ENCODE peak calls at places on chromosomes 12 and 14, in six cellular contexts. One of them, this sample, is unnamed. For H3K4me1, the result is how much of the 10 kb centered on the place peaks cover.

GRCh38 chr12:30979371-30980259 is 53.1 kb downstream of the TSPAN11 start:
- DNase-seq in Caco-2: no peak
- DNase-seq in CD4-positive, CD25-positive, alpha-beta regulatory T cell: no peak
- DNase-seq in HCT116: no peak
- DNase-seq in pancreas: no peak
- DNase-seq in OCI-LY7: no peak
- DNase-seq in this sample: no peak

GRCh38 chr14:24774167-24774915 is 140.4 kb upstream of the GZMB start:
- DNase-seq in Caco-2: no peak
- DNase-seq in CD4-positive, CD25-positive, alpha-beta regulatory T cell: no peak
- DNase-seq in HCT116: no peak
- DNase-seq in pancreas: no peak
- DNase-seq in OCI-LY7: no peak
- DNase-seq in this sample: no peak

GRCh38 chr14:61561657-61562276 is 133.5 kb upstream of the HIF1A start:
- DNase-seq in Caco-2: peak
- DNase-seq in CD4-positive, CD25-positive, alpha-beta regulatory T cell: no peak
- DNase-seq in HCT116: peak
- DNase-seq in pancreas: peak
- DNase-seq in OCI-LY7: no peak
- DNase-seq in this sample: peak

GRCh38 chr12:102565555-102565954 is 85.2 kb upstream of the IGF1 start:
- DNase-seq in Caco-2: no peak
- DNase-seq in CD4-positive, CD25-positive, alpha-beta regulatory T cell: no peak
- DNase-seq in HCT116: no peak
- DNase-seq in pancreas: no peak
- DNase-seq in OCI-LY7: no peak
- DNase-seq in this sample: no peak

GRCh38 chr12:22282283-22282682 is 52.2 kb downstream of the ST8SIA1 start:
- DNase-seq in Caco-2: no peak
- DNase-seq in CD4-positive, CD25-positive, alpha-beta regulatory T cell: no peak
- DNase-seq in HCT116: no peak
- DNase-seq in pancreas: no peak
- DNase-seq in OCI-LY7: no peak
- DNase-seq in this sample: no peak

GRCh38 chr14:100283984-100284881 is 22.0 kb downstream of the SLC25A29 start:
- DNase-seq in Caco-2: no peak
- DNase-seq in CD4-positive, CD25-positive, alpha-beta regulatory T cell: no peak
- DNase-seq in HCT116: no peak
- DNase-seq in pancreas: no peak
- DNase-seq in OCI-LY7: no peak
- DNase-seq in this sample: peak

GRCh38 chr12:11553871-11554533 is 95.5 kb upstream of the ETV6 start:
- DNase-seq in Caco-2: peak
- DNase-seq in CD4-positive, CD25-positive, alpha-beta regulatory T cell: peak
- DNase-seq in HCT116: peak
- DNase-seq in pancreas: peak
- DNase-seq in OCI-LY7: peak
- DNase-seq in this sample: no peak

GRCh38 chr14:21041676-21042433 is at the start of gene RNASE7:
- DNase-seq in Caco-2: no peak
- DNase-seq in CD4-positive, CD25-positive, alpha-beta regulatory T cell: no peak
- DNase-seq in HCT116: no peak
- DNase-seq in pancreas: peak
- DNase-seq in OCI-LY7: no peak
- DNase-seq in this sample: peak

GRCh38 chr12:3197131-3197818 is 120.1 kb downstream of the TSPAN9 start:
- DNase-seq in Caco-2: no peak
- DNase-seq in CD4-positive, CD25-positive, alpha-beta regulatory T cell: no peak
- DNase-seq in HCT116: no peak
- DNase-seq in pancreas: no peak
- DNase-seq in OCI-LY7: no peak
- DNase-seq in this sample: no peak

DNA sequence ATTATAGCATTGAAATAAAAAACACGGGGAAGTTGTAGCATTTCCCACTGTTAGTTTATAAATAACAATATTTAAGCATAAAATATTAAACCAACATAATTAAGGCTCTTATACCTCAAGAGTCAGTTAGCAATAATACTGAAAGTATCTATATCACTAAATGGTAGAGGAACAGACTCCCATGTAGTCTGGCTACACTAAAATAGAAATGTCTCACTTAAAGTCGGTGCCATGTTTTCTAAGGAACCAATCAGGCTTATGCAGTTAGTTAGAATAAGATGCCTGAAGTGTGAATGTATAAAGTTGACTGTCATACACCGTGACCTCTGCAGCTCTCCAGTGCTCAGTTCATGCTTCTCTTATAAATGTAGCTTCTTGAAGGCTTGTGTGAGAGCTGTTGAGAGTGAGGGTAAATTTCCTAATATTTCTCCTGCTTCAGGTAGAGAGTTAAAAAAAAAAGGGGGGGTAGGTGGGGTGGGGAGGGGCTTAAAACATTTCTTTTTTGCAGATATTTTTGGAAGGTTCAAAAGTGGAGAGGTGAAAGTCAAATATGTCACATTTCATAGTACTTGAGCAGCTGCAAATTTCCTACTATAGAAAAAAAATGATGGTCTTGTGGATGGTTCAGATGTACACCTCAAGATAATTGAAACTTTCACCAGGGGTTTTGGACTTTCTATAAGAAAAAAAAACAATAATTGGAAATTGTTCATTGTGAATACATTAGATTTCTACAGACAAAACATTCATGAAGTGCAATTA is 64.5 kb downstream of the PTCSC3 start:
- DNase-seq in Caco-2: no peak
- DNase-seq in CD4-positive, CD25-positive, alpha-beta regulatory T cell: no peak
- DNase-seq in HCT116: no peak
- DNase-seq in pancreas: no peak
- DNase-seq in OCI-LY7: no peak
- DNase-seq in this sample: no peak
- H3K4me3 ChIP-seq in Caco-2: no peak
- H3K4me3 ChIP-seq in CD4-positive, CD25-positive, alpha-beta regulatory T cell: no peak
- H3K4me3 ChIP-seq in HCT116: no peak
- H3K4me3 ChIP-seq in pancreas: no peak
- H3K4me3 ChIP-seq in OCI-LY7: no peak
- H3K4me3 ChIP-seq in this sample: no peak

GRCh38 chr12:55706840-55707671 is 648 bp downstream of the ITGA7 start:
- DNase-seq in Caco-2: peak
- DNase-seq in CD4-positive, CD25-positive, alpha-beta regulatory T cell: no peak
- DNase-seq in HCT116: no peak
- DNase-seq in pancreas: no peak
- DNase-seq in OCI-LY7: no peak
- DNase-seq in this sample: peak

GRCh38 chr12:55708695-55709233 is 1.1 kb upstream of the ITGA7 start:
- DNase-seq in Caco-2: no peak
- DNase-seq in CD4-positive, CD25-positive, alpha-beta regulatory T cell: no peak
- DNase-seq in HCT116: no peak
- DNase-seq in pancreas: no peak
- DNase-seq in OCI-LY7: no peak
- DNase-seq in this sample: peak

GRCh38 chr12:55705802-55706402 is 1.8 kb downstream of the ITGA7 start:
- DNase-seq in Caco-2: no peak
- DNase-seq in CD4-positive, CD25-positive, alpha-beta regulatory T cell: no peak
- DNase-seq in HCT116: no peak
- DNase-seq in pancreas: no peak
- DNase-seq in OCI-LY7: peak
- DNase-seq in this sample: peak

GRCh38 chr12:55704824-55705780 is 2.6 kb downstream of the ITGA7 start:
- DNase-seq in Caco-2: peak
- DNase-seq in CD4-positive, CD25-positive, alpha-beta regulatory T cell: no peak
- DNase-seq in HCT116: no peak
- DNase-seq in pancreas: no peak
- DNase-seq in OCI-LY7: no peak
- DNase-seq in this sample: peak

DNA sequence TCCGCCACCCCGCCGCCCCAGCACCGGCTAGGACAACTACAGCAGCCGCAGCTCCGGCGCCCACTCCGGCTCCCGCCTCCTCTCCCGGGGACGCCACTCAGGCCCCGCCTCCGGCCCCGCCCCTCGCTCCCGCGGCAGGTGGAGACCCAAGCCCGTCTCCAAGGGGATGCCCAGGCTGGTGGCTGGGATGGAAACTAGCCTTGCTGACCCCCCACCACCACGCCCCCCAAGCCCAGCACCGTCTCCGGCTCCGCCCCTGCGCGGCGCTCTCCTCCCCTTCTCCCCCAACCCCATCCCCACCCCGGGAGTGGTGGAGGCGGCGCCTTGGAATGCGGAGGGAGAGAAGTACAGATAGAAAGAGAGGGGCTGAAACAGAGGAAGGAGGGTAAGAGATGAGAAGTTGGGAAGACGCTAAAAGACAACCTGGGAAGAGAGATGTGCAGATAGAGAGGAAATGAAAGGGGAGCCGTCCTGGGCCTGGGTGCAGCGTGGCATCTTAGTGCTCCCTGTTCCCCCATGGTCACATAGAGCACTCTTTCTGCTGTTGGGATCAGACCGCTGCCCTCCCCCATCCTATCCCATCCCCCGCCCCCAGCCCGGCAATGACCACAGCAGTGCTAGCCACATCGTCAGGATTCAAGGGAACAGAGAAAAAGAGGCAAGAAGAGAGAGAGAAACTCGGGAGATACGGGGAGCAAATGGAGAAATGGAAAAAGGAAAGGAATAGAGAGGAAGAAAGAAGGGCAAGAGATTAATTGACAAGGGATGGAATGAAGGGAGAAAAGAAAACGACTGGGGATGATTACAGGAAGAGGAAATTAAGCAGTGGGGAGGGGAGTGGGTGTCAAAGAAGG is at the start of gene ITGA7:
- DNase-seq in Caco-2: peak
- DNase-seq in CD4-positive, CD25-positive, alpha-beta regulatory T cell: no peak
- DNase-seq in HCT116: no peak
- DNase-seq in pancreas: peak
- DNase-seq in OCI-LY7: peak
- DNase-seq in this sample: peak
- H3K4me1 ChIP-seq in Caco-2: under half
- H3K4me1 ChIP-seq in CD4-positive, CD25-positive, alpha-beta regulatory T cell: under half
- H3K4me1 ChIP-seq in HCT116: under half
- H3K4me1 ChIP-seq in pancreas: under half
- H3K4me1 ChIP-seq in OCI-LY7: under half
- H3K4me1 ChIP-seq in this sample: under half

DNA sequence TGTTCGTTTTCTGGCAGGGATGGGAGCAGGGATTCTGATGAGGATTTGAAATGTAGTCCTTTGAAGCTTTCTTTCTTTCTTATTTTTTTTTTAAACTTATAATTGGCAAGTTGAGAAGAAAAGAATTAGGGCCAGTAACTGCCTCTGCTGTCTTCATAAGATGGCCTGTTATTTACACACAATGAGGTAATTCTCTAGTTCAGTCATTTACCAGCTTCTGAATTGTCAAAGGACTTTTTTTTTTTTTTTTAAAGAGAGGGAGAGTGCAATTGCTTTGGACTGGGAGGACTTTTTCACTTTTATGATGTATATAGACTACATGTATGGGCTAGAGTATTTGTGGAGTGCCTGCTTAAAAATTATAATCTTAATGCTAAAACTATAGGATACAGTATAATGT is 29.1 kb downstream of the PALS1 start:
- DNase-seq in Caco-2: no peak
- DNase-seq in CD4-positive, CD25-positive, alpha-beta regulatory T cell: no peak
- DNase-seq in HCT116: no peak
- DNase-seq in pancreas: no peak
- DNase-seq in OCI-LY7: no peak
- DNase-seq in this sample: no peak
- H3K4me3 ChIP-seq in Caco-2: no peak
- H3K4me3 ChIP-seq in CD4-positive, CD25-positive, alpha-beta regulatory T cell: no peak
- H3K4me3 ChIP-seq in HCT116: no peak
- H3K4me3 ChIP-seq in pancreas: no peak
- H3K4me3 ChIP-seq in OCI-LY7: no peak
- H3K4me3 ChIP-seq in this sample: no peak

GRCh38 chr14:104869669-104870367 is 4.8 kb downstream of the CEP170B start:
- DNase-seq in Caco-2: no peak
- DNase-seq in CD4-positive, CD25-positive, alpha-beta regulatory T cell: no peak
- DNase-seq in HCT116: no peak
- DNase-seq in pancreas: no peak
- DNase-seq in OCI-LY7: no peak
- DNase-seq in this sample: no peak

GRCh38 chr14:104868060-104868740 is 3.1 kb downstream of the CEP170B start:
- DNase-seq in Caco-2: no peak
- DNase-seq in CD4-positive, CD25-positive, alpha-beta regulatory T cell: no peak
- DNase-seq in HCT116: no peak
- DNase-seq in pancreas: no peak
- DNase-seq in OCI-LY7: no peak
- DNase-seq in this sample: no peak

GRCh38 chr14:104870368-104871144 is 5.5 kb downstream of the CEP170B start:
- DNase-seq in Caco-2: no peak
- DNase-seq in CD4-positive, CD25-positive, alpha-beta regulatory T cell: peak
- DNase-seq in HCT116: no peak
- DNase-seq in pancreas: no peak
- DNase-seq in OCI-LY7: peak
- DNase-seq in this sample: peak

GRCh38 chr14:104867371-104868059 is 2.4 kb downstream of the CEP170B start:
- DNase-seq in Caco-2: no peak
- DNase-seq in CD4-positive, CD25-positive, alpha-beta regulatory T cell: no peak
- DNase-seq in HCT116: no peak
- DNase-seq in pancreas: peak
- DNase-seq in OCI-LY7: no peak
- DNase-seq in this sample: no peak

GRCh38 chr14:104868811-104869572 is 3.9 kb downstream of the CEP170B start:
- DNase-seq in Caco-2: no peak
- DNase-seq in CD4-positive, CD25-positive, alpha-beta regulatory T cell: no peak
- DNase-seq in HCT116: no peak
- DNase-seq in pancreas: no peak
- DNase-seq in OCI-LY7: no peak
- DNase-seq in this sample: no peak
- H3K4me1 ChIP-seq in Caco-2: under half
- H3K4me1 ChIP-seq in CD4-positive, CD25-positive, alpha-beta regulatory T cell: under half
- H3K4me1 ChIP-seq in HCT116: under half
- H3K4me1 ChIP-seq in pancreas: under half
- H3K4me1 ChIP-seq in OCI-LY7: under half
- H3K4me1 ChIP-seq in this sample: under half

GRCh38 chr12:17416748-17417147 is 673.2 kb downstream of the RERGL start:
- DNase-seq in Caco-2: no peak
- DNase-seq in CD4-positive, CD25-positive, alpha-beta regulatory T cell: no peak
- DNase-seq in HCT116: no peak
- DNase-seq in pancreas: no peak
- DNase-seq in OCI-LY7: no peak
- DNase-seq in this sample: no peak

GRCh38 chr12:17411662-17412061 is 678.3 kb downstream of the RERGL start:
- DNase-seq in Caco-2: no peak
- DNase-seq in CD4-positive, CD25-positive, alpha-beta regulatory T cell: no peak
- DNase-seq in HCT116: no peak
- DNase-seq in pancreas: no peak
- DNase-seq in OCI-LY7: no peak
- DNase-seq in this sample: no peak
- H3K4me3 ChIP-seq in Caco-2: no peak
- H3K4me3 ChIP-seq in CD4-positive, CD25-positive, alpha-beta regulatory T cell: no peak
- H3K4me3 ChIP-seq in HCT116: no peak
- H3K4me3 ChIP-seq in pancreas: no peak
- H3K4me3 ChIP-seq in OCI-LY7: no peak
- H3K4me3 ChIP-seq in this sample: no peak

GRCh38 chr14:91368681-91369416 is 48.8 kb downstream of the CCDC88C start:
- DNase-seq in Caco-2: no peak
- DNase-seq in CD4-positive, CD25-positive, alpha-beta regulatory T cell: no peak
- DNase-seq in HCT116: no peak
- DNase-seq in pancreas: no peak
- DNase-seq in OCI-LY7: peak
- DNase-seq in this sample: no peak
- H3K4me1 ChIP-seq in Caco-2: under half
- H3K4me1 ChIP-seq in CD4-positive, CD25-positive, alpha-beta regulatory T cell: half or more
- H3K4me1 ChIP-seq in HCT116: under half
- H3K4me1 ChIP-seq in pancreas: under half
- H3K4me1 ChIP-seq in OCI-LY7: half or more
- H3K4me1 ChIP-seq in this sample: under half

This sample was measured in psoas muscle.